ENCODE peak calls at places on chromosomes 4 and X, in ten cellular contexts. One of them, this sample, is unnamed. For H3K36me3, the result is how much of the 10 kb centered on the place peaks cover.

GRCh38 chr4:55617587-55618197 is 18.4 kb downstream of the NMU start:
- DNase-seq in left ventricle myocardium inferior: no peak
- DNase-seq in bronchial epithelial cell: no peak
- DNase-seq in breast epithelium: no peak
- DNase-seq in neural progenitor cell: no peak
- DNase-seq in GM23248: no peak
- DNase-seq in tibial nerve: no peak
- DNase-seq in aorta: no peak
- DNase-seq in adipocyte: no peak
- DNase-seq in HCT116: no peak
- DNase-seq in this sample: no peak

GRCh38 chr4:133152801-133153526 is 3.9 kb downstream of the PCDH10 start:
- DNase-seq in aorta: no peak
- DNase-seq in left ventricle myocardium inferior: no peak
- DNase-seq in neural progenitor cell: peak
- DNase-seq in HCT116: no peak
- DNase-seq in GM23248: peak
- DNase-seq in adipocyte: peak
- DNase-seq in breast epithelium: no peak
- DNase-seq in bronchial epithelial cell: no peak
- DNase-seq in tibial nerve: no peak
- DNase-seq in this sample: no peak

GRCh38 chr4:186823989-186824388 is 100.3 kb upstream of the FAT1 start:
- DNase-seq in bronchial epithelial cell: no peak
- DNase-seq in breast epithelium: no peak
- DNase-seq in tibial nerve: no peak
- DNase-seq in left ventricle myocardium inferior: no peak
- DNase-seq in adipocyte: peak
- DNase-seq in GM23248: peak
- DNase-seq in neural progenitor cell: no peak
- DNase-seq in aorta: no peak
- DNase-seq in HCT116: no peak
- DNase-seq in this sample: no peak

GRCh38 chrX:19725545-19726102 is 161.8 kb downstream of the SH3KBP1 start:
- DNase-seq in GM23248: no peak
- DNase-seq in adipocyte: no peak
- DNase-seq in bronchial epithelial cell: peak
- DNase-seq in breast epithelium: no peak
- DNase-seq in tibial nerve: no peak
- DNase-seq in HCT116: no peak
- DNase-seq in neural progenitor cell: no peak
- DNase-seq in left ventricle myocardium inferior: no peak
- DNase-seq in aorta: no peak
- DNase-seq in this sample: peak

GRCh38 chr4:41455215-41455614 is 82.7 kb upstream of the LIMCH1 start:
- DNase-seq in tibial nerve: no peak
- DNase-seq in breast epithelium: no peak
- DNase-seq in adipocyte: peak
- DNase-seq in left ventricle myocardium inferior: no peak
- DNase-seq in HCT116: no peak
- DNase-seq in neural progenitor cell: peak
- DNase-seq in GM23248: no peak
- DNase-seq in aorta: no peak
- DNase-seq in bronchial epithelial cell: peak
- DNase-seq in this sample: no peak

GRCh38 chr4:166421556-166422156 is 548.6 kb downstream of the TLL1 start:
- DNase-seq in neural progenitor cell: no peak
- DNase-seq in breast epithelium: no peak
- DNase-seq in HCT116: no peak
- DNase-seq in aorta: peak
- DNase-seq in bronchial epithelial cell: peak
- DNase-seq in GM23248: peak
- DNase-seq in adipocyte: peak
- DNase-seq in tibial nerve: no peak
- DNase-seq in left ventricle myocardium inferior: no peak
- DNase-seq in this sample: no peak

GRCh38 chr4:40550900-40551546 is 78.6 kb downstream of the RBM47 start:
- DNase-seq in aorta: no peak
- DNase-seq in breast epithelium: peak
- DNase-seq in HCT116: peak
- DNase-seq in adipocyte: peak
- DNase-seq in neural progenitor cell: peak
- DNase-seq in bronchial epithelial cell: peak
- DNase-seq in tibial nerve: no peak
- DNase-seq in left ventricle myocardium inferior: no peak
- DNase-seq in GM23248: peak
- DNase-seq in this sample: peak

GRCh38 chr4:2537011-2537830 is 774 bp downstream of the FAM193A start:
- DNase-seq in left ventricle myocardium inferior: peak
- DNase-seq in bronchial epithelial cell: peak
- DNase-seq in HCT116: no peak
- DNase-seq in adipocyte: peak
- DNase-seq in tibial nerve: no peak
- DNase-seq in GM23248: peak
- DNase-seq in aorta: peak
- DNase-seq in neural progenitor cell: no peak
- DNase-seq in breast epithelium: peak
- DNase-seq in this sample: peak

GRCh38 chrX:24491741-24492140 is 26.7 kb downstream of the PDK3 start:
- DNase-seq in adipocyte: no peak
- DNase-seq in GM23248: no peak
- DNase-seq in tibial nerve: no peak
- DNase-seq in bronchial epithelial cell: no peak
- DNase-seq in breast epithelium: no peak
- DNase-seq in aorta: no peak
- DNase-seq in neural progenitor cell: no peak
- DNase-seq in left ventricle myocardium inferior: no peak
- DNase-seq in HCT116: no peak
- DNase-seq in this sample: no peak

GRCh38 chrX:116379854-116380253 is 56.6 kb upstream of the SLC6A14 start:
- DNase-seq in breast epithelium: peak
- DNase-seq in GM23248: peak
- DNase-seq in aorta: no peak
- DNase-seq in neural progenitor cell: no peak
- DNase-seq in adipocyte: peak
- DNase-seq in left ventricle myocardium inferior: peak
- DNase-seq in tibial nerve: peak
- DNase-seq in bronchial epithelial cell: peak
- DNase-seq in HCT116: no peak
- DNase-seq in this sample: peak

GRCh38 chr4:98181815-98182214 is 38.5 kb upstream of the STPG2 start:
- DNase-seq in HCT116: no peak
- DNase-seq in left ventricle myocardium inferior: no peak
- DNase-seq in breast epithelium: no peak
- DNase-seq in tibial nerve: no peak
- DNase-seq in adipocyte: peak
- DNase-seq in neural progenitor cell: no peak
- DNase-seq in bronchial epithelial cell: peak
- DNase-seq in aorta: no peak
- DNase-seq in GM23248: peak
- DNase-seq in this sample: peak

GRCh38 chr4:79852305-79852730 is 220.7 kb downstream of the ANTXR2 start:
- DNase-seq in GM23248: peak
- DNase-seq in breast epithelium: no peak
- DNase-seq in bronchial epithelial cell: no peak
- DNase-seq in HCT116: peak
- DNase-seq in left ventricle myocardium inferior: peak
- DNase-seq in neural progenitor cell: no peak
- DNase-seq in aorta: no peak
- DNase-seq in tibial nerve: no peak
- DNase-seq in adipocyte: peak
- DNase-seq in this sample: no peak

GRCh38 chr4:107747748-107748486 is 27.9 kb upstream of the PAPSS1 start:
- DNase-seq in neural progenitor cell: no peak
- DNase-seq in tibial nerve: no peak
- DNase-seq in bronchial epithelial cell: peak
- DNase-seq in adipocyte: no peak
- DNase-seq in aorta: no peak
- DNase-seq in HCT116: no peak
- DNase-seq in breast epithelium: peak
- DNase-seq in GM23248: no peak
- DNase-seq in left ventricle myocardium inferior: no peak
- DNase-seq in this sample: no peak

GRCh38 chr4:80294206-80294605 is 27.7 kb downstream of the FGF5 start:
- DNase-seq in adipocyte: no peak
- DNase-seq in breast epithelium: no peak
- DNase-seq in bronchial epithelial cell: no peak
- DNase-seq in neural progenitor cell: no peak
- DNase-seq in GM23248: no peak
- DNase-seq in left ventricle myocardium inferior: no peak
- DNase-seq in aorta: no peak
- DNase-seq in tibial nerve: no peak
- DNase-seq in HCT116: no peak
- DNase-seq in this sample: no peak

GRCh38 chrX:131988236-131988635 is 34.9 kb upstream of the STK26 start:
- DNase-seq in bronchial epithelial cell: no peak
- DNase-seq in HCT116: no peak
- DNase-seq in left ventricle myocardium inferior: no peak
- DNase-seq in tibial nerve: no peak
- DNase-seq in neural progenitor cell: no peak
- DNase-seq in breast epithelium: no peak
- DNase-seq in GM23248: no peak
- DNase-seq in aorta: no peak
- DNase-seq in adipocyte: no peak
- DNase-seq in this sample: no peak

GRCh38 chrX:103883533-103883932 is 51.5 kb upstream of the RAB9B start:
- DNase-seq in tibial nerve: no peak
- DNase-seq in GM23248: no peak
- DNase-seq in breast epithelium: no peak
- DNase-seq in neural progenitor cell: no peak
- DNase-seq in adipocyte: no peak
- DNase-seq in aorta: no peak
- DNase-seq in left ventricle myocardium inferior: no peak
- DNase-seq in bronchial epithelial cell: no peak
- DNase-seq in HCT116: no peak
- DNase-seq in this sample: no peak

GRCh38 chrX:150405576-150405975 is 42.5 kb downstream of the MAMLD1 start:
- DNase-seq in left ventricle myocardium inferior: no peak
- DNase-seq in bronchial epithelial cell: no peak
- DNase-seq in aorta: no peak
- DNase-seq in tibial nerve: no peak
- DNase-seq in breast epithelium: no peak
- DNase-seq in neural progenitor cell: no peak
- DNase-seq in adipocyte: no peak
- DNase-seq in HCT116: no peak
- DNase-seq in GM23248: no peak
- DNase-seq in this sample: no peak

GRCh38 chrX:47748576-47748975 is 88.1 kb upstream of the ZNF81 start:
- DNase-seq in aorta: no peak
- DNase-seq in bronchial epithelial cell: peak
- DNase-seq in breast epithelium: no peak
- DNase-seq in neural progenitor cell: no peak
- DNase-seq in GM23248: peak
- DNase-seq in adipocyte: peak
- DNase-seq in tibial nerve: no peak
- DNase-seq in HCT116: no peak
- DNase-seq in left ventricle myocardium inferior: no peak
- DNase-seq in this sample: no peak

GRCh38 chr4:39169426-39169825 is 12.9 kb upstream of the WDR19 start:
- DNase-seq in tibial nerve: no peak
- DNase-seq in bronchial epithelial cell: no peak
- DNase-seq in neural progenitor cell: no peak
- DNase-seq in GM23248: no peak
- DNase-seq in left ventricle myocardium inferior: no peak
- DNase-seq in adipocyte: no peak
- DNase-seq in HCT116: no peak
- DNase-seq in breast epithelium: no peak
- DNase-seq in aorta: no peak
- DNase-seq in this sample: peak

GRCh38 chr4:94267037-94267436 is 59.4 kb downstream of the SMARCAD1 start:
- DNase-seq in breast epithelium: no peak
- DNase-seq in neural progenitor cell: no peak
- DNase-seq in bronchial epithelial cell: no peak
- DNase-seq in GM23248: no peak
- DNase-seq in aorta: no peak
- DNase-seq in adipocyte: no peak
- DNase-seq in HCT116: no peak
- DNase-seq in left ventricle myocardium inferior: no peak
- DNase-seq in tibial nerve: no peak
- DNase-seq in this sample: no peak
- H3K36me3 ChIP-seq in breast epithelium: under half
- H3K36me3 ChIP-seq in neural progenitor cell: under half
- H3K36me3 ChIP-seq in bronchial epithelial cell: under half
- H3K36me3 ChIP-seq in GM23248: under half
- H3K36me3 ChIP-seq in aorta: under half
- H3K36me3 ChIP-seq in adipocyte: half or more
- H3K36me3 ChIP-seq in HCT116: under half
- H3K36me3 ChIP-seq in left ventricle myocardium inferior: under half
- H3K36me3 ChIP-seq in tibial nerve: under half
- H3K36me3 ChIP-seq in this sample: under half

GRCh38 chr4:84740071-84740470 is 157.1 kb downstream of the CDS1 start:
- DNase-seq in neural progenitor cell: no peak
- DNase-seq in breast epithelium: no peak
- DNase-seq in aorta: no peak
- DNase-seq in GM23248: no peak
- DNase-seq in adipocyte: no peak
- DNase-seq in bronchial epithelial cell: no peak
- DNase-seq in HCT116: no peak
- DNase-seq in left ventricle myocardium inferior: no peak
- DNase-seq in tibial nerve: no peak
- DNase-seq in this sample: no peak
- H3K36me3 ChIP-seq in neural progenitor cell: under half
- H3K36me3 ChIP-seq in breast epithelium: under half
- H3K36me3 ChIP-seq in aorta: under half
- H3K36me3 ChIP-seq in GM23248: half or more
- H3K36me3 ChIP-seq in adipocyte: half or more
- H3K36me3 ChIP-seq in bronchial epithelial cell: under half
- H3K36me3 ChIP-seq in HCT116: under half
- H3K36me3 ChIP-seq in left ventricle myocardium inferior: half or more
- H3K36me3 ChIP-seq in tibial nerve: under half
- H3K36me3 ChIP-seq in this sample: under half

DNA sequence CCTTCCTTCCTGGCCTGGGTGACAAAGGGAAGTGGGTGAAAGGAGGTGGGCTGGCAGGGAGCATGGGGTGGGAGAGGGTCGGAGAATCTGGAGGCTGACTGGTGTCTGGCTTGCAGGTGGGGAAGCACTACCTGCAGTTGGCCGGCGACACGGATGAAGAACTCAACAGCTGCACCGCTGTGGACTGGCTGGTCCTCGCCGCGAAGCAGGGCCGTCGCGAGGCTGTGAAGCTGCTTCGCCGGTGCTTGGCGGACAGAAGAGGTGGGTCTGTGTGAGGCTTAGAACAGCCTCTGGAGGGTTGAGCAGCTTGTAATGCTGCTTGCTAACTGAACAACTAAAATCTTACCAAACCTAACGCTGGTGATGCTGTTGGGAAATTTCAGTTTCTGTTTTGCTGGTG is 19.2 kb downstream of the WFS1 start:
- DNase-seq in HCT116: no peak
- DNase-seq in tibial nerve: no peak
- DNase-seq in bronchial epithelial cell: no peak
- DNase-seq in GM23248: no peak
- DNase-seq in aorta: no peak
- DNase-seq in adipocyte: no peak
- DNase-seq in breast epithelium: no peak
- DNase-seq in neural progenitor cell: no peak
- DNase-seq in left ventricle myocardium inferior: no peak
- DNase-seq in this sample: no peak
- H3K36me3 ChIP-seq in HCT116: under half
- H3K36me3 ChIP-seq in tibial nerve: under half
- H3K36me3 ChIP-seq in bronchial epithelial cell: under half
- H3K36me3 ChIP-seq in GM23248: under half
- H3K36me3 ChIP-seq in aorta: under half
- H3K36me3 ChIP-seq in adipocyte: half or more
- H3K36me3 ChIP-seq in breast epithelium: under half
- H3K36me3 ChIP-seq in neural progenitor cell: under half
- H3K36me3 ChIP-seq in left ventricle myocardium inferior: half or more
- H3K36me3 ChIP-seq in this sample: under half

GRCh38 chr4:1327526-1328266 is 19.3 kb upstream of the UVSSA start:
- DNase-seq in neural progenitor cell: no peak
- DNase-seq in tibial nerve: no peak
- DNase-seq in GM23248: no peak
- DNase-seq in aorta: no peak
- DNase-seq in left ventricle myocardium inferior: no peak
- DNase-seq in breast epithelium: no peak
- DNase-seq in adipocyte: no peak
- DNase-seq in bronchial epithelial cell: no peak
- DNase-seq in HCT116: no peak
- DNase-seq in this sample: no peak
- H3K36me3 ChIP-seq in neural progenitor cell: under half
- H3K36me3 ChIP-seq in tibial nerve: under half
- H3K36me3 ChIP-seq in GM23248: under half
- H3K36me3 ChIP-seq in aorta: under half
- H3K36me3 ChIP-seq in left ventricle myocardium inferior: half or more
- H3K36me3 ChIP-seq in breast epithelium: under half
- H3K36me3 ChIP-seq in adipocyte: half or more
- H3K36me3 ChIP-seq in bronchial epithelial cell: under half
- H3K36me3 ChIP-seq in HCT116: under half
- H3K36me3 ChIP-seq in this sample: under half